ENCODE peak calls at places on chromosome 11, in seven cellular contexts. V, R, S, B, Y, K and I are unnamed samples.
A peak's percentile ranks its signal among the peaks of the same experiment; 100 is the strongest.

GRCh38 chr11:79121351-79121750 is 319.5 kb downstream of the TENM4 start:
- DNase-seq in V (no peak), R (no peak), S (peak; percentile 30), B (no peak), Y (no peak), K (no peak), I (peak; percentile 68)

GRCh38 chr11:94800394-94800793 is 32.2 kb downstream of the AMOTL1 start:
- DNase-seq in V (no peak), R (no peak), S (no peak), B (peak; percentile 61), Y (peak; percentile 60), K (no peak), I (no peak)

GRCh38 chr11:130815074-130815802 is 101.0 kb downstream of the SNX19 start:
- DNase-seq in V (no peak), R (no peak), S (no peak), B (no peak), Y (no peak), K (no peak), I (peak; percentile 55)

GRCh38 chr11:36213050-36213840 is 76.0 kb downstream of the COMMD9 start:
- DNase-seq in V (no peak), R (no peak), S (no peak), B (no peak), Y (no peak), K (no peak), I (peak; percentile 69)

GRCh38 chr11:33000181-33000580 is 15.5 kb upstream of the DEPDC7 start:
- DNase-seq in V (peak; percentile 57), R (no peak), S (no peak), B (peak; percentile 67), Y (no peak), K (peak; percentile 13), I (no peak)

GRCh38 chr11:122697636-122698167 is 42.2 kb downstream of the UBASH3B start:
- DNase-seq in V (peak; percentile 79), R (peak; percentile 21), S (no peak), B (no peak), Y (no peak), K (no peak), I (peak; percentile 61)

GRCh38 chr11:27076121-27076589 is 35.5 kb downstream of the BBOX1 start:
- DNase-seq in V (no peak), R (no peak), S (peak; percentile 9), B (peak; percentile 31), Y (no peak), K (no peak), I (peak; percentile 18)

GRCh38 chr11:16999116-16999515 is 15.1 kb downstream of the PLEKHA7 start:
- DNase-seq in V (no peak), R (no peak), S (no peak), B (no peak), Y (no peak), K (no peak), I (no peak)

GRCh38 chr11:113632981-113633380 is 73.1 kb downstream of the TMPRSS5 start:
- DNase-seq in V (peak; percentile 33), R (no peak), S (no peak), B (no peak), Y (no peak), K (no peak), I (no peak)